ENCODE peak calls at places on chromosome X, in four cellular contexts. F is psoas muscle, Y is IMR-90, T is AG04450. I is an unnamed sample.
A peak's percentile ranks its signal among the peaks of the same experiment; 100 is the strongest.

GRCh38 chrX:147342197-147342596 is 527.7 kb upstream of the CXorf51A start:
- DNase-seq in F (no peak), Y (no peak), T (no peak), I (no peak)

GRCh38 chrX:107632291-107632690 is 4.0 kb downstream of the PRPS1 start:
- DNase-seq in F (no peak), Y (no peak), T (no peak), I (no peak)

GRCh38 chrX:30870572-30870971 is 18.5 kb downstream of the TAB3 start:
- DNase-seq in F (no peak), Y (no peak), T (no peak), I (no peak)

GRCh38 chrX:114650351-114650750 is 66.5 kb downstream of the HTR2C start:
- DNase-seq in F (no peak), Y (no peak), T (no peak), I (no peak)

GRCh38 chrX:122565952-122566351 is 618.1 kb upstream of the GRIA3 start:
- DNase-seq in F (no peak), Y (peak; percentile 90), T (peak; percentile 24), I (no peak)

GRCh38 chrX:97743014-97743413 is 859.3 kb downstream of the RPA4 start:
- DNase-seq in F (no peak), Y (no peak), T (no peak), I (no peak)

GRCh38 chrX:21985332-21985777 is 44.8 kb downstream of the SMS start:
- DNase-seq in F (peak; percentile 33), Y (peak; percentile 82), T (peak; percentile 51), I (peak; percentile 14)

GRCh38 chrX:54807524-54808108 is at the start of gene MAGED2:
- DNase-seq in F (peak; percentile 37), Y (peak; percentile 16), T (no peak), I (peak; percentile 28)

GRCh38 chrX:46611658-46612362 is 38.2 kb downstream of the CHST7 start:
- DNase-seq in F (no peak), Y (no peak), T (no peak), I (no peak)

GRCh38 chrX:139446832-139447231 is 83.7 kb upstream of the F9 start:
- DNase-seq in F (no peak), Y (no peak), T (no peak), I (no peak)

DNA sequence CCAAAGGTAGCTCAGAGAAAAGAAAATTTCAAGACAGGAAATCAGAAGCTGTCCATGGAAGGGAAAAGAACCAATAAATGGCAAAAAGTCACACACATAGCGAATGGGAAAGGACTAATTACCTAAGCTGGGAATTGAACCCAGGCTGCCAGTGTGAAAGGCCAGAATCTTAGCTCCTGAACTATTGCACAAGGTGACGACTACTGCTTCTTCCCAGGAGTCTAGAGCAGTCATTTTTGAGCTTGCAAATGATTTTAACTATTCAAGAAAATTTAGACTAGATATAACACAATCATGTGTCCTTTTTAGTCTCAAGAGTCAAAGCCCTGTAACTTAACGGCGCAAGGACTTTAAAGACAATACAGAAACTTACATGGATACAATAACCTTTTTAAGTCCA is 34.1 kb upstream of the ZNF81 start:
- DNase-seq in F (no peak), Y (peak; percentile 8), T (no peak), I (no peak)
- H3K27ac ChIP-seq in F (no peak overlapping the region), Y (no peak overlapping the region), T (no peak overlapping the region), I (no peak overlapping the region)

GRCh38 chrX:136130931-136131843 is 16.1 kb upstream of the FHL1 start:
- DNase-seq in F (no peak), Y (peak; percentile 82), T (peak; percentile 16), I (no peak)
- H3K27ac ChIP-seq in F (no peak overlapping the region), Y (peak overlapping the region; percentile 22), T (peak overlapping the region; percentile 39), I (no peak overlapping the region)

GRCh38 chrX:109535578-109535977 is 1.1 kb upstream of the NXT2 start:
- DNase-seq in F (no peak), Y (no peak), T (no peak), I (no peak)
- H3K27ac ChIP-seq in F (no peak overlapping the region), Y (no peak overlapping the region), T (no peak overlapping the region), I (no peak overlapping the region)

GRCh38 chrX:37752941-37753340 is 26.9 kb upstream of the CYBB start:
- DNase-seq in F (no peak), Y (no peak), T (no peak), I (no peak)

GRCh38 chrX:37757082-37757481 is 22.8 kb upstream of the CYBB start:
- DNase-seq in F (no peak), Y (no peak), T (no peak), I (no peak)

GRCh38 chrX:37754518-37754917 is 25.3 kb upstream of the CYBB start:
- DNase-seq in F (no peak), Y (no peak), T (no peak), I (no peak)

GRCh38 chrX:37753384-37753783 is 26.5 kb upstream of the CYBB start:
- DNase-seq in F (no peak), Y (no peak), T (no peak), I (no peak)

DNA sequence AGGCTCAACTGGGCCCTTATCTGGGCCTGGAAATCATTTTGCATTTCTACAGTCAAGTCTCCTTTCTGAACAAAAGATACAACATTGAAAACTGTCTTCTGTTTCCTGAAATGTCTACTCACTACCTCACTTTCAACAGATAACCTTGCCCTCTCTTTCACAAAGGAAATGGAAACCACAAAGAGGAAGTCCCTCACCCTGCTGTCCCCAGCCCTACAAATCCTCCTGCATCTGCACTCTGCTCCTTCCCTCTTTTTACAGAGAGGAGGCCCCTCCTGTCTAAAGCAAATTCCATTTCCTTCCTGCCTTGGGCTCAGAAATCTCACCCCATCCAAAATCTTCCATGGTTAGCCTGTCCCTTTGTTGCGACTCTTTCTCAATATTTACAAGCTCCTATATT is 24.8 kb upstream of the CYBB start:
- DNase-seq in F (no peak), Y (no peak), T (no peak), I (no peak)
- H3K27ac ChIP-seq in F (no peak overlapping the region), Y (no peak overlapping the region), T (no peak overlapping the region), I (no peak overlapping the region)

GRCh38 chrX:40170830-40171512 is 73.2 kb upstream of the BCOR start:
- DNase-seq in F (no peak), Y (no peak), T (no peak), I (no peak)

GRCh38 chrX:40167240-40168182 is 69.8 kb upstream of the BCOR start:
- DNase-seq in F (no peak), Y (no peak), T (no peak), I (no peak)

GRCh38 chrX:40171513-40172168 is 73.9 kb upstream of the BCOR start:
- DNase-seq in F (peak; percentile 47), Y (no peak), T (no peak), I (no peak)

GRCh38 chrX:40168183-40169015 is 70.6 kb upstream of the BCOR start:
- DNase-seq in F (no peak), Y (no peak), T (no peak), I (no peak)

DNA sequence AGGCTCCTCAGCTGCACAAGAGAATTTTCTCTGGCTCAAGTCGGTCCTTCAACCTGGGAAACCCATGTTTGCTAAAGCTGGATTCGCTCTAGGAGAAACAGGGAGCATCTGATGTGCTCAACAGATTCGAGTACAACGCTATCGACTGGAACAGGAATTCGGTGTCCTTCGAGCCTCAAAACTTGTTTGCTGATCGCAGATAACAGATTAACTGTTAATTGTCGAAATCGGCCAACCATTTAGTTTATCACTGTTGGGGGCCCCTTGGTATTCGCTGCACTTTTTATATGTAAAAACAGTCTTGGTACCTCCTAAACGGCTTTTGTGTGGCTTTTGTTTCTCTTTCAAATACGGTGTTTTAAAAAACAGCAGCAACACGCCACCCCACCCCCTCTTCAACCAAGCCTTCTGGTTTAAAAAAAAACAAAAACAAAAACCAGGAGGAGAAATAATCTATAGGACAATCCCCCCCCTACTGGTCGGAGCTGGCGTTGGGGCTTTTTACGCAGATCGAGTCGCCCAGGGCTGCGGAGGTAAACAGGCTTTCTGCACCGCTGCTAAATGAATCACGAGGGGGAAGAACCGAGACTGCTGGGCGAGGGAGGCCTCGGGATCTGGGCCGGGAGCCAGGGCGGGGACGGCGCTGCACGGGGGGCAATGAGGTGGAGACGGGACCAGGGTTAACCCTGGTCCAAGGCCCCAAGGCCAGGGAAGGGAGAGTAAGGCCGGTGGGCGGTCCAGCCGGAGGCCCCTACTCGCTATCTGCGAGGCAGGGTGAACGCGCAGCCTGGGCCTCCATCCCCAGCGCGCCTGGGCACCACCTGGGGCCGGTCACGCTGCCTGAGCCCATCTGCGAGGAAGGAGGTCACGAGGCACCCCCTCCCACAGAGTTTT is 71.7 kb upstream of the BCOR start:
- DNase-seq in F (peak; percentile 48), Y (peak; percentile 75), T (peak; percentile 37), I (no peak)
- H3K27ac ChIP-seq in F (peak overlapping the region; percentile 23), Y (no peak overlapping the region), T (no peak overlapping the region), I (no peak overlapping the region)

DNA sequence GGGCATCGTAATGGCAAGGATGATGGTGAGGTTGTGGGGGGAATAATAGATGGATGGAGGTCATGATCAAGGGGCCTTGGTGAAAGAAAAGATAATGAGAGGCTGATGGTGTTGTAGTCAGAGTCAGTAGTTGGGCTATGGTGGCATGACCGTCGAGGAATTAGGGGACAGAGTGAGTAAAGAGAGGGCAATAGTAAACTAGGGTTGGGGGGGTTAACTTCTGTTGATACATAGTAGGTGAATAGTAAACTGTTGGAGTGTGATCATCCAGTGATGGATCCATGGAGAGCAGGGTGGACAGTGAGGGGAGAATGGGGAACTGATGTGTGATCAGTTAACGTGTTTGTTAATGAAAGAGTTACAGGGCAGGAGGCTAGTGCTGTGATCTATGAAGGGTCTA is 920 bp downstream of the FTSJ1 start:
- DNase-seq in F (no peak), Y (no peak), T (no peak), I (no peak)
- H3K27ac ChIP-seq in F (peak overlapping the region; percentile 72), Y (no peak overlapping the region), T (no peak overlapping the region), I (no peak overlapping the region)

DNA sequence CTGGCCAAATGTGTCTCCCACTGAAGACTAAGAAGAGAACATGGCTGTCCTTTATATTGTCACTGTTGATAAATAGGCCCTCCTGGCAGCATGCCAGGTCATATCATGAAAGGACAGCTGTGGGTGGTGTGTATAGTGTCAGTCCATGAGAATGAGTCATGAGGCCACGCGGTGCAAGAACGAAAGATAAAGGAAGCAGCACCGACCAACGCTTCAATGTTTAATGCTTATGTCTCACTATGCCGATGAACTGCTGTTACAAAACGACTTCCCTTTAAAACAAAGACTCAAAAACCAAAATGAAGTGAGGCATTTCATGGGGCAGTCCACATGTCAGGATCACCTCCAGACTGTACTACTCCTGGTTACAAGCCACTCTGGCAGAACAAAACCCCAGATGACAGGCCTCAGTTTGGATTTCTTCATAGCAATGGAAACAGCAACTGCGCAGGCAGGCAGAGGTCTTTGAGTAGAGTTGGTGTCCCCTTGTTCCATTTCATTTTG is 5.2 kb upstream of the TCEANC start:
- DNase-seq in F (peak; percentile 48), Y (peak; percentile 89), T (no peak), I (no peak)
- H3K27ac ChIP-seq in F (no peak overlapping the region), Y (peak overlapping the region; percentile 78), T (peak overlapping the region; percentile 94), I (no peak overlapping the region)

GRCh38 chrX:48488034-48488433 is 12.0 kb downstream of the FTSJ1 start:
- DNase-seq in F (no peak), Y (no peak), T (no peak), I (no peak)
- H3K27ac ChIP-seq in F (no peak overlapping the region), Y (no peak overlapping the region), T (peak overlapping the region; percentile 31), I (no peak overlapping the region)